ENCODE peak calls at places on chromosomes 16 and 17, in nine cellular contexts. U is PC-9, K is OCI-LY7, H is HCT116, O is HepG2, S is GM12878, Q is GM23338, R is hepatocyte, D is neural progenitor cell. J is an unnamed sample. For H3K4me1, the result is how much of the 10 kb centered on the place peaks cover.

GRCh38 chr16:80330803-80331202 is 210.0 kb upstream of the DYNLRB2 start:
- DNase-seq in U (no peak), K (no peak), H (no peak), O (no peak), S (no peak), Q (no peak), R (peak), D (no peak), J (no peak)

GRCh38 chr17:82748756-82749155 is 3.1 kb upstream of the TBCD start:
- DNase-seq in U (no peak), K (no peak), H (no peak), O (no peak), S (no peak), Q (no peak), R (no peak), D (no peak), J (no peak)

GRCh38 chr16:23009075-23009474 is 140.2 kb downstream of the USP31 start:
- DNase-seq in U (no peak), K (no peak), H (no peak), O (no peak), S (no peak), Q (no peak), R (no peak), D (no peak), J (no peak)

GRCh38 chr16:11673091-11674000 is 5.1 kb downstream of the SNN start:
- DNase-seq in U (no peak), K (no peak), H (no peak), O (no peak), S (no peak), Q (no peak), R (no peak), D (no peak), J (no peak)

GRCh38 chr16:49697631-49698030 is 158.3 kb downstream of the ZNF423 start:
- DNase-seq in U (no peak), K (no peak), H (no peak), O (no peak), S (no peak), Q (no peak), R (no peak), D (peak), J (no peak)

GRCh38 chr17:65131946-65132345 is 5.2 kb upstream of the RGS9 start:
- DNase-seq in U (no peak), K (no peak), H (no peak), O (peak), S (no peak), Q (no peak), R (peak), D (no peak), J (peak)

GRCh38 chr16:28879261-28879840 is 1.1 kb downstream of the ATP2A1 start:
- DNase-seq in U (no peak), K (no peak), H (no peak), O (no peak), S (no peak), Q (no peak), R (no peak), D (peak), J (no peak)

GRCh38 chr17:7915611-7916382 is at the start of gene RNF227:
- DNase-seq in U (peak), K (peak), H (peak), O (peak), S (peak), Q (peak), R (peak), D (peak), J (peak)

GRCh38 chr17:59814685-59815084 is 78.1 kb downstream of the TUBD1 start:
- DNase-seq in U (no peak), K (no peak), H (no peak), O (no peak), S (no peak), Q (no peak), R (no peak), D (no peak), J (peak)

GRCh38 chr17:43531082-43531378 is 15.1 kb downstream of the ETV4 start:
- DNase-seq in U (no peak), K (no peak), H (no peak), O (no peak), S (no peak), Q (no peak), R (no peak), D (no peak), J (no peak)

GRCh38 chr17:61415374-61416210 is 15.9 kb downstream of the TBX2 start:
- DNase-seq in U (no peak), K (no peak), H (no peak), O (no peak), S (no peak), Q (no peak), R (no peak), D (no peak), J (no peak)

GRCh38 chr17:74448774-74449173 is 16.9 kb downstream of the GPRC5C start:
- DNase-seq in U (no peak), K (no peak), H (no peak), O (no peak), S (no peak), Q (no peak), R (no peak), D (no peak), J (no peak)

GRCh38 chr16:48526958-48527331 is 83.0 kb downstream of the N4BP1 start:
- DNase-seq in U (no peak), K (no peak), H (no peak), O (no peak), S (no peak), Q (no peak), R (no peak), D (no peak), J (no peak)

GRCh38 chr16:10950393-10950792 is 6.0 kb downstream of the CLEC16A start:
- DNase-seq in U (peak), K (no peak), H (no peak), O (no peak), S (no peak), Q (no peak), R (peak), D (no peak), J (no peak)

GRCh38 chr16:27374794-27375499 is 27.0 kb upstream of the IL21R start:
- DNase-seq in U (peak), K (peak), H (peak), O (peak), S (peak), Q (peak), R (peak), D (peak), J (peak)

GRCh38 chr16:10947211-10947787 is 2.9 kb downstream of the CLEC16A start:
- DNase-seq in U (no peak), K (no peak), H (no peak), O (no peak), S (no peak), Q (no peak), R (no peak), D (no peak), J (no peak)

GRCh38 chr16:87206646-87207451 is 110.3 kb downstream of the C16orf95 start:
- DNase-seq in U (peak), K (no peak), H (peak), O (no peak), S (no peak), Q (no peak), R (no peak), D (no peak), J (peak)

GRCh38 chr16:11914759-11915643 is 755 bp downstream of the GSPT1 start:
- DNase-seq in U (no peak), K (peak), H (no peak), O (no peak), S (no peak), Q (peak), R (peak), D (peak), J (peak)

GRCh38 chr17:49723423-49723822 is 15.7 kb upstream of the SLC35B1 start:
- DNase-seq in U (no peak), K (no peak), H (no peak), O (no peak), S (no peak), Q (no peak), R (no peak), D (no peak), J (peak)

GRCh38 chr17:65864409-65864808 is 303.0 kb upstream of the AXIN2 start:
- DNase-seq in U (no peak), K (no peak), H (no peak), O (no peak), S (no peak), Q (peak), R (peak), D (no peak), J (no peak)

GRCh38 chr17:58520843-58521430 is 6.5 kb upstream of the MTMR4 start:
- DNase-seq in U (no peak), K (peak), H (no peak), O (peak), S (no peak), Q (peak), R (peak), D (peak), J (no peak)

GRCh38 chr16:1165511-1165910 is 12.6 kb downstream of the CACNA1H start:
- DNase-seq in U (no peak), K (no peak), H (no peak), O (no peak), S (no peak), Q (no peak), R (no peak), D (no peak), J (no peak)

GRCh38 chr16:1164975-1165374 is 12.1 kb downstream of the CACNA1H start:
- DNase-seq in U (no peak), K (no peak), H (no peak), O (no peak), S (no peak), Q (no peak), R (no peak), D (no peak), J (no peak)

GRCh38 chr16:1164382-1164781 is 11.5 kb downstream of the CACNA1H start:
- DNase-seq in U (no peak), K (no peak), H (no peak), O (no peak), S (no peak), Q (no peak), R (no peak), D (no peak), J (no peak)

GRCh38 chr16:1162701-1163566 is 10.0 kb downstream of the CACNA1H start:
- DNase-seq in U (no peak), K (no peak), H (no peak), O (no peak), S (no peak), Q (no peak), R (no peak), D (no peak), J (no peak)

GRCh38 chr16:1163567-1164055 is 10.7 kb downstream of the CACNA1H start:
- DNase-seq in U (no peak), K (no peak), H (no peak), O (no peak), S (no peak), Q (no peak), R (no peak), D (no peak), J (peak)
- H3K4me1 ChIP-seq in U (under half), K (under half), H (under half), O (under half), S (under half), Q (under half), R (under half), D (under half), J (under half)

GRCh38 chr16:15682105-15682570 is 32.1 kb downstream of the NDE1 start:
- DNase-seq in U (peak), K (peak), H (peak), O (peak), S (no peak), Q (peak), R (peak), D (peak), J (peak)
- TF ChIP-seq CTCF in U (peak), K (peak), H (peak), O (peak), S (peak), Q (peak), R (peak), D (peak), J (peak)

GRCh38 chr17:79552405-79552804 is 58.4 kb downstream of the RBFOX3 start:
- DNase-seq in U (no peak), K (no peak), H (no peak), O (no peak), S (no peak), Q (no peak), R (no peak), D (no peak), J (no peak)

GRCh38 chr17:79546386-79546785 is 64.5 kb downstream of the RBFOX3 start:
- DNase-seq in U (no peak), K (no peak), H (no peak), O (no peak), S (no peak), Q (no peak), R (no peak), D (no peak), J (no peak)

GRCh38 chr17:79548116-79548515 is 62.7 kb downstream of the RBFOX3 start:
- DNase-seq in U (no peak), K (no peak), H (no peak), O (no peak), S (no peak), Q (no peak), R (no peak), D (no peak), J (no peak)

GRCh38 chr17:79547586-79547985 is 63.3 kb downstream of the RBFOX3 start:
- DNase-seq in U (no peak), K (no peak), H (no peak), O (no peak), S (no peak), Q (no peak), R (no peak), D (no peak), J (no peak)

DNA sequence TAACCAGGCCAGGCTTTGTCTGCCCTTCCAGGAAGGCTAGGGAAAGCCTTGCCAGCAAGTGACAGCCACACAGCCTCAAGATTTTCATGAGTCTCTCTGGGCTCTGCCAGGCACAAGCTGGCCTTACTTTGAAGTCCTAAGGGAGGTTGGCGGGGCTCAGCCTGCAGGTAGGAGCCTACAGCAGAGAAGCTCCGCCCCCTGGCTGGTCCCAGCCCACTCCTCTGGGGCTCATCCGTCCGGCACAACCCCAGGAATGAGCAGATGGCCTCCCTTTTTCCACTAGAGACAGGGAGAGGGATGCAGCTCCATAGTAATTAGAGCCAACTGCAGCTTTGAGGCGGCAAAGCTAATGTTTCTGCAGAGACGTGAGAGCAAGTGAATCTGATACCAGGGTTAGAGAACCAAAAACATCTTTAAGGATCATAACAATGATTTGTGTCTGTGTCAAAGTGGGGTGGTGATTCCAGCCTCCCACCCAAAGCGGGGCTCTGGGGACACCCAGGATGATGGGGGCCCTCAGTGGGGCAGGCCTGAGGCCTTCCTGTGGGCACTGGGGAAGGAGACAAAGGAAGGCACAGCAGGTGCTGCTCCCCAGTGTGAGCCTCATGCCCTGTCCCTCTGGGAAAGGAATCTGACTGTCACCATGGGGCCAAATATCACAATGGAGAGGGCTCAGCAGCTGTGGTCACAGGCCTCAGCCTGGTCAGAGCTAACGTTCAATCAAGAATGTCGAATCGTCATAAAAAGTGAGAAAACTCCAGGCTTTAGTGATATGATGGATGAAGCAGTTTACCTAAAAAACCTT is 61.5 kb downstream of the RBFOX3 start:
- DNase-seq in U (no peak), K (no peak), H (no peak), O (no peak), S (no peak), Q (peak), R (no peak), D (peak), J (no peak)
- H2AFZ ChIP-seq in U (no peak), K (no peak), H (no peak), O (no peak), S (no peak), Q (peak), R (no peak), D (peak), J (no peak)

GRCh38 chr17:17742133-17742621 is 60.9 kb downstream of the RAI1 start:
- DNase-seq in U (no peak), K (no peak), H (no peak), O (no peak), S (no peak), Q (no peak), R (no peak), D (no peak), J (peak)
- H3K4me1 ChIP-seq in U (under half), K (under half), H (under half), O (under half), S (under half), Q (under half), R (half or more), D (under half), J (under half)

GRCh38 chr16:1887711-1888354 is 15.9 kb upstream of the MEIOB start:
- DNase-seq in U (no peak), K (no peak), H (no peak), O (no peak), S (no peak), Q (no peak), R (no peak), D (no peak), J (no peak)

GRCh38 chr16:1884889-1885288 is 12.9 kb upstream of the MEIOB start:
- DNase-seq in U (no peak), K (no peak), H (no peak), O (no peak), S (no peak), Q (peak), R (no peak), D (no peak), J (no peak)

GRCh38 chr16:1879477-1879876 is 7.5 kb upstream of the MEIOB start:
- DNase-seq in U (peak), K (no peak), H (no peak), O (no peak), S (no peak), Q (no peak), R (no peak), D (no peak), J (no peak)

GRCh38 chr16:1890024-1890700 is 18.2 kb upstream of the MEIOB start:
- DNase-seq in U (no peak), K (no peak), H (no peak), O (no peak), S (no peak), Q (no peak), R (no peak), D (no peak), J (no peak)

GRCh38 chr16:1884155-1884760 is 12.3 kb upstream of the MEIOB start:
- DNase-seq in U (no peak), K (peak), H (peak), O (peak), S (no peak), Q (peak), R (no peak), D (no peak), J (no peak)
- TF ChIP-seq CTCF in U (peak), K (peak), H (peak), O (peak), S (peak), Q (peak), R (peak), D (peak), J (peak)

DNA sequence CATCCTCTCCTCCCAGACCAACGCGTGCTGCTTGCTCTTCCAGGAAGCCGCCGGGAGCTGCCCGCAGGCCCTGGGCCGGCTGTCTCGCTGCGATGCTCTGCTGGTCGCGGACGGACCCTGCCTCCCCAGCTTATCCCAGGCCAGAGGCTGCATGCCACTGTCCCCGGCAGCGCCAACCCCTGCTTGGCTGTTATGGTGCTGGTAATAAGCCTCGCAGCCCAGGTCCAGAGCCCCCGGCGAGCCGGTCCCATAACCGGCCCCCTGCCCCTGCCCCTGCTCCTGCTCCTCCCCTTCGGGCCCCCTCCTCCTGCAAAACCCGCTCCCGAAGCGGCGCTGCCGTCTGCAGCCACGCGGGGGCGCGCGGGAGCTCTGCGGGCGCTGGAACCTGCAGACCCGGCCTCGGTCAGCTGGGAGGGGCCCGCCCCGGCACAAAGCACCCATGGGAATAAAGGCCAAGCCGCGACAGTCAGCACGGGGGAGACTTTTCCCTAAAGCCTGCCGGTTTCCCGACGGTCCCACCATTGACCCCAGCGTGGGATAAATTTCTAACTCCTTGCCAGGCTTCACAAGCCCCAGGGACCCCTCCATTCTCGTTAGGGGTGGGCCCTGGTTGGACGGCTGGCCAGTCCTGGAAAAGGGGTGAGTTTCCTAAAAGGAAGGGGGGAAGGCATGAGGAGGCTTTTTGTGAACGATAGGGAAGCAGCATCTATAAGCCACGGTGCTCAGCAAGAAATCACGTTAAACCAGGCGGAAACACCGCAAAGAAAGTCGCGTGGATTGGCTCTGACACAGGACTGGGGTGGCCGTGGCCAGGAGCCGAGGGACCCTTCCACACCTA is 11.2 kb downstream of the ENPP7 start:
- DNase-seq in U (no peak), K (peak), H (peak), O (peak), S (no peak), Q (peak), R (peak), D (peak), J (peak)
- H2AFZ ChIP-seq in U (no peak), K (no peak), H (peak), O (no peak), S (no peak), Q (peak), R (peak), D (peak), J (no peak)

GRCh38 chr16:66508914-66509496 is 40.9 kb downstream of the TK2 start:
- DNase-seq in U (no peak), K (no peak), H (no peak), O (no peak), S (no peak), Q (no peak), R (no peak), D (no peak), J (no peak)
- H3K4me1 ChIP-seq in U (half or more), K (under half), H (under half), O (under half), S (under half), Q (under half), R (under half), D (under half), J (under half)